ENCODE peak calls at places on chromosomes 13 and 19, in six cellular contexts. P is colonic mucosa, H is esophagus squamous epithelium, M is AG10803, D is fibroblast of lung, N is epithelial cell of esophagus. X is an unnamed sample.

GRCh38 chr19:2089001-2089711 is 7.0 kb downstream of the MOB3A start:
- DNase-seq in P (no peak), H (no peak), M (peak), D (no peak), N (peak), X (peak)

GRCh38 chr13:43569688-43570087 is 217.1 kb downstream of the ENOX1 start:
- DNase-seq in P (no peak), H (no peak), M (no peak), D (no peak), N (no peak), X (no peak)

GRCh38 chr19:33752018-33752790 is 44.5 kb upstream of the KCTD15 start:
- DNase-seq in P (no peak), H (no peak), M (no peak), D (no peak), N (no peak), X (no peak)

GRCh38 chr13:80116107-80116506 is 224.8 kb downstream of the SPRY2 start:
- DNase-seq in P (no peak), H (no peak), M (peak), D (peak), N (peak), X (peak)

GRCh38 chr13:75959861-75960481 is 323.8 kb downstream of the LMO7 start:
- DNase-seq in P (no peak), H (no peak), M (no peak), D (no peak), N (no peak), X (no peak)

GRCh38 chr19:3073159-3073563 is 10.9 kb upstream of the TLE5 start:
- DNase-seq in P (peak), H (no peak), M (peak), D (peak), N (peak), X (peak)

GRCh38 chr13:26601669-26602068 is 44.2 kb downstream of the WASF3 start:
- DNase-seq in P (no peak), H (no peak), M (peak), D (peak), N (peak), X (no peak)

GRCh38 chr19:3249408-3249807 is 24.9 kb downstream of the CELF5 start:
- DNase-seq in P (no peak), H (no peak), M (no peak), D (no peak), N (no peak), X (no peak)

GRCh38 chr13:32178763-32179162 is 136.4 kb downstream of the ZAR1L start:
- DNase-seq in P (no peak), H (no peak), M (no peak), D (no peak), N (no peak), X (no peak)

GRCh38 chr19:50890422-50891252 is 17.4 kb downstream of the KLK2 start:
- DNase-seq in P (no peak), H (no peak), M (peak), D (no peak), N (peak), X (peak)

GRCh38 chr19:50894478-50895356 is 16.5 kb downstream of the KLK4 start:
- DNase-seq in P (no peak), H (no peak), M (no peak), D (no peak), N (no peak), X (no peak)

GRCh38 chr19:50896591-50897190 is 14.5 kb downstream of the KLK4 start:
- DNase-seq in P (no peak), H (no peak), M (peak), D (peak), N (peak), X (peak)

GRCh38 chr19:50891253-50891625 is 18.0 kb downstream of the KLK2 start:
- DNase-seq in P (no peak), H (no peak), M (no peak), D (no peak), N (no peak), X (no peak)

DNA sequence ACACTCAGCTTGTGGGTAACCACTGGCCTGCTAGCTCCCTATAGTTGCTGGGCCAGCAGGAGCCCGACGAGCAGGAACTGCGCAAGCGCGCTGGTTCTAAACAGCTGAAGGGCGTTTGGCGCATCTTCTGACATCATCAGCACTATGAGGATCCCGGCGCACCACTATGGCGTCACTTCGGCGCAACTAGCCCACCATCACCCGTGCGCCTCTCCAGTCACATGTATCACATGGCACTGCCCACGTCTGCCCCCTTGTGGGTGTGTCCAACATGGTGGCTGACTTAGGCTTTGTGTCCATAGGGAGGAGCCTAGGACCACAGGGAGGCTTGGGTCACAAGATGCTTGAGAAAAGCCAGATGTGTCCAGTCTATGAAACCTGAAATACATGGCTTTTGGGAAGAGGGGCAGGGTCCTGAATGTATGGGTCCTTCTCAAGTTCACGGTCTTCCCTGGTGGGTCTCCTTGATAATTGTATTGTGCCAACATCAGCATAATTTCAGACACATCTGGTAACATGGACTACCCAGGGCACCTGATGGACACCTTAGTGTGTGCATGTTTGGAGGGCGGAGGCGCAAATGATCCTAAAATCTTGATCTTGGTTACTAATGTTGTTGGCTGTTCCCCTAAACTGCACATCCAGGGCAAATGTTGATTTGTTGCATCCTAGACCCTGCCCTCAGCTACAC is 18.0 kb downstream of the KLK4 start:
- DNase-seq in P (no peak), H (no peak), M (no peak), D (no peak), N (no peak), X (no peak)
- TF ChIP-seq CTCF in P (no peak), H (no peak), M (no peak), D (no peak), N (no peak), X (no peak)

GRCh38 chr19:52248256-52248655 is 21.1 kb upstream of the ZNF766 start:
- DNase-seq in P (peak), H (no peak), M (peak), D (peak), N (peak), X (no peak)
- TF ChIP-seq CTCF in P (peak), H (no peak), M (peak), D (peak), N (peak), X (no peak)

GRCh38 chr13:113351514-113352026 is 12.4 kb downstream of the GRTP1 start:
- DNase-seq in P (no peak), H (no peak), M (no peak), D (peak), N (no peak), X (no peak)

GRCh38 chr13:113350938-113351335 is 13.0 kb downstream of the GRTP1 start:
- DNase-seq in P (no peak), H (no peak), M (no peak), D (no peak), N (no peak), X (no peak)

GRCh38 chr13:113349491-113349890 is 14.4 kb downstream of the GRTP1 start:
- DNase-seq in P (no peak), H (no peak), M (no peak), D (no peak), N (no peak), X (no peak)

GRCh38 chr13:113349050-113349449 is 14.9 kb downstream of the GRTP1 start:
- DNase-seq in P (no peak), H (no peak), M (no peak), D (no peak), N (no peak), X (no peak)

GRCh38 chr13:113350065-113350937 is 13.6 kb downstream of the GRTP1 start:
- DNase-seq in P (no peak), H (no peak), M (no peak), D (no peak), N (peak), X (no peak)
- TF ChIP-seq CTCF in P (no peak), H (no peak), M (no peak), D (no peak), N (no peak), X (no peak)

GRCh38 chr19:18070181-18070580 is 16.6 kb downstream of the IL12RB1 start:
- DNase-seq in P (no peak), H (no peak), M (no peak), D (no peak), N (no peak), X (no peak)
- TF ChIP-seq CTCF in P (no peak), H (no peak), M (no peak), D (no peak), N (no peak), X (no peak)

DNA sequence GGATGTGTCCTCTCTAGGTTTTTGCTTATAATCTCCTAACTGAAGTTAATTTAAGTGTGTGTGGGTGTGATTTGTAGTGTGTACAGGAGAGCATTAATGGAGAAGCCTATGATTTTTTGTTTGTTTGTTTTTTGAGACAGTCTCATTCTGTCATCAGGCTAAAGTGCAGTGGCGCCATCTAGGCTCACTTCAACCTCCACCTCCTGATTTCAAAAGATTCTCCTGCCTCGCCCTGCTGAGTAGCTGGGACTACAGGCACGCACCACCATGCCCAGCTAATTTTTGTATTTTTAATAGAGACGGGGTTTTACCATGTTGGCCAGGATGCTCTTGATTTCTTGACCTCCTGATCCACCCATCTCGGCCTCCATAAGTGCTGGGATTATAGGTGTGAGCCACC is 20.6 kb downstream of the ZNF701 start:
- DNase-seq in P (no peak), H (no peak), M (no peak), D (no peak), N (no peak), X (no peak)
- TF ChIP-seq CTCF in P (no peak), H (no peak), M (no peak), D (no peak), N (no peak), X (no peak)

DNA sequence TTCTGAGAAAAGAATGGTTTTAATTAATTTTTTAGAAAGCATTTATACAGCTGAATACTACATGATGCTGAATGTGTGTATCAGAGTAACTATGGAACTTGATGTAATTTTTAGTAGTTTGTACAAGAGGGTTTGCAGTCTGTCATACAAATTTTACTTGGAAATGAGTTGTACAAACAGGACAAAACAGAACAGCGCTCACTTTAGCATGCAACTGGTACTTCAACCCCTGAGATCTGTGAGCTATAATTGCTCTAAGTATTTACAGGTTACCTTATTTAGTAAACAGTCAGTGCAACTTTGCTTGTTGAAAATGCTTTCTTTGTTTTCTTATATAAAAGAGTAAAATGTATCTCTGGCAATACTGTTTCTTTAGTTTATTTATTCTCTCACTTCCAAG is 719 bp downstream of the TNFRSF19 start:
- DNase-seq in P (no peak), H (no peak), M (peak), D (peak), N (no peak), X (no peak)
- TF ChIP-seq CTCF in P (no peak), H (no peak), M (peak), D (peak), N (peak), X (no peak)

X was measured in RWPE1.